ENCODE peak calls at places on chromosome 13, in ten cellular contexts. Q is GM13976; T is NCI-H1105 treated with DMSO at 0.1 percent for 48 hours; U is HCT116; N is stimulated activated CD4-positive, alpha-beta T cell treated with anti-CD3 and anti-CD28 coated beads, TNF-alpha, amount 100 ng/mL, for 24 hours; B is cardiac muscle cell; R is foreskin fibroblast; X is hippocampal formation; G is testis; A is activated CD8-positive, alpha-beta T cell treated with anti-CD3 and anti-CD28 coated beads, Interleukin-2, amount 10 ng/mL, durations not matched to agents 7 days and 5 days. S is an unnamed sample.
A peak's percentile ranks its signal among the peaks of the same experiment; 100 is the strongest.

GRCh38 chr13:49448753-49449152 is 4.7 kb downstream of the SETDB2 start:
- DNase-seq in B (no peak), Q (no peak), G (no peak), X (no peak), R (no peak), N (no peak), U (no peak), T (no peak), A (no peak), S (no peak)

GRCh38 chr13:102726430-102726829 is 31.6 kb upstream of the METTL21C start:
- DNase-seq in X (no peak), B (no peak), R (no peak), N (no peak), T (no peak), U (no peak), A (peak; percentile 47), Q (no peak), G (no peak), S (no peak)

GRCh38 chr13:26074706-26075105 is 22.9 kb upstream of the SHISA2 start:
- DNase-seq in A (no peak), X (no peak), N (no peak), G (peak; percentile 22), B (no peak), T (no peak), U (no peak), Q (no peak), R (no peak), S (no peak)

GRCh38 chr13:42233726-42234125 is 38.2 kb upstream of the AKAP11 start:
- DNase-seq in N (no peak), T (no peak), Q (no peak), G (no peak), R (no peak), X (no peak), B (no peak), U (no peak), A (no peak), S (no peak)

GRCh38 chr13:45122941-45123340 is 2.6 kb downstream of the GTF2F2 start:
- DNase-seq in R (no peak), U (no peak), Q (no peak), N (no peak), A (no peak), X (no peak), B (no peak), G (no peak), T (no peak), S (no peak)

GRCh38 chr13:95601216-95601615 is 43.3 kb downstream of the DZIP1 start:
- DNase-seq in G (no peak), X (no peak), N (no peak), A (no peak), U (no peak), B (no peak), R (no peak), Q (no peak), T (no peak), S (no peak)

GRCh38 chr13:102678339-102679122 is 16.3 kb downstream of the METTL21C start:
- DNase-seq in G (no peak), U (no peak), T (peak; percentile 16), R (no peak), N (no peak), B (no peak), X (no peak), Q (no peak), A (no peak), S (no peak)

GRCh38 chr13:111981446-111982165 is 85.3 kb upstream of the SOX1 start:
- DNase-seq in B (no peak), T (no peak), X (no peak), G (no peak), Q (no peak), R (no peak), N (no peak), A (no peak), U (no peak), S (no peak)

GRCh38 chr13:28415994-28416411 is 78.9 kb downstream of the FLT1 start:
- DNase-seq in R (no peak), T (no peak), N (no peak), X (no peak), G (no peak), U (peak; percentile 1), A (no peak), Q (no peak), B (no peak), S (no peak)

GRCh38 chr13:102316732-102317131 is 85.1 kb downstream of the FGF14 start:
- DNase-seq in B (no peak), T (no peak), N (no peak), R (no peak), X (no peak), G (no peak), A (no peak), U (no peak), Q (no peak), S (no peak)

GRCh38 chr13:112842343-112842856 is 126.6 kb upstream of the MCF2L start:
- DNase-seq in N (no peak), R (no peak), B (no peak), G (peak; percentile 56), A (no peak), X (no peak), U (no peak), T (no peak), Q (peak; percentile 60), S (no peak)

GRCh38 chr13:73173160-73173905 is 114.5 kb downstream of the KLF5 start:
- DNase-seq in A (no peak), N (no peak), T (peak; percentile 3), G (no peak), R (no peak), B (no peak), Q (no peak), X (no peak), U (no peak), S (no peak)

GRCh38 chr13:71148391-71148790 is 718.6 kb downstream of the DACH1 start:
- DNase-seq in Q (no peak), R (no peak), G (no peak), X (no peak), N (no peak), T (peak; percentile 35), A (no peak), U (no peak), B (no peak), S (no peak)

GRCh38 chr13:102097708-102098107 is 304.1 kb downstream of the FGF14 start:
- DNase-seq in G (no peak), T (no peak), X (no peak), N (no peak), U (no peak), B (no peak), Q (no peak), R (no peak), A (no peak), S (no peak)

GRCh38 chr13:98103531-98103930 is 39.4 kb upstream of the FARP1 start:
- DNase-seq in B (no peak), R (no peak), T (no peak), N (no peak), A (no peak), U (no peak), G (no peak), X (no peak), Q (no peak), S (no peak)

GRCh38 chr13:88958821-88959220 is 1287.7 kb downstream of the SLITRK5 start:
- DNase-seq in N (no peak), A (no peak), R (no peak), X (no peak), U (no peak), Q (no peak), T (peak; percentile 6), G (peak; percentile 25), B (no peak), S (no peak)

GRCh38 chr13:51802601-51803000 is 1.4 kb downstream of the DHRS12 start:
- DNase-seq in Q (no peak), G (no peak), U (no peak), X (no peak), N (no peak), B (no peak), T (no peak), A (no peak), R (no peak), S (no peak)

GRCh38 chr13:48500652-48501197 is 32.2 kb downstream of the RCBTB2 start:
- DNase-seq in Q (no peak), T (no peak), X (no peak), U (no peak), N (no peak), G (no peak), R (peak; percentile 84), A (no peak), B (no peak), S (no peak)

GRCh38 chr13:70842062-70842644 is 733.9 kb upstream of the KLHL1 start:
- DNase-seq in B (no peak), N (no peak), Q (no peak), G (no peak), U (no peak), X (no peak), R (no peak), A (no peak), T (no peak), S (no peak)

GRCh38 chr13:40477623-40478608 is 188.5 kb downstream of the FOXO1 start:
- DNase-seq in A (no peak), R (no peak), G (no peak), T (no peak), X (no peak), N (no peak), Q (no peak), U (no peak), B (peak; percentile 32), S (peak; percentile 11)

GRCh38 chr13:99057310-99057975 is 79.6 kb upstream of the DOCK9 start:
- DNase-seq in U (no peak), X (no peak), R (peak; percentile 74), Q (no peak), G (no peak), B (no peak), T (no peak), A (no peak), N (no peak), S (no peak)

GRCh38 chr13:107211073-107211472 is 643.1 kb upstream of the ARGLU1 start:
- DNase-seq in X (peak; percentile 73), A (peak; percentile 63), Q (peak; percentile 46), N (peak; percentile 50), R (peak; percentile 26), B (peak; percentile 88), U (peak; percentile 22), T (peak; percentile 99), G (peak; percentile 88), S (peak; percentile 85)

GRCh38 chr13:46211521-46212351 is at the start of gene LRRC63:
- DNase-seq in B (peak; percentile 87), R (peak; percentile 18), Q (peak; percentile 82), X (peak; percentile 85), G (peak; percentile 89), U (no peak), T (peak; percentile 66), A (peak; percentile 90), N (peak; percentile 85), S (peak; percentile 85)

GRCh38 chr13:29923554-29924481 is 73.4 kb upstream of the UBL3 start:
- DNase-seq in N (peak; percentile 69), R (peak; percentile 94), T (no peak), X (no peak), Q (peak; percentile 64), G (peak; percentile 60), U (peak; percentile 93), B (peak; percentile 41), A (peak; percentile 50), S (no peak)

GRCh38 chr13:31166591-31166990 is 4.9 kb upstream of the HSPH1 start:
- DNase-seq in N (no peak), G (no peak), X (no peak), A (no peak), T (no peak), B (no peak), U (no peak), R (no peak), Q (no peak), S (no peak)

GRCh38 chr13:102012299-102013293 is 389.3 kb downstream of the FGF14 start:
- DNase-seq in A (no peak), G (no peak), X (no peak), Q (no peak), N (no peak), B (no peak), T (peak; percentile 35), U (no peak), R (no peak), S (no peak)

GRCh38 chr13:109738298-109738746 is 48.1 kb downstream of the IRS2 start:
- DNase-seq in G (no peak), N (no peak), A (no peak), R (no peak), Q (no peak), T (no peak), U (no peak), B (no peak), X (no peak), S (no peak)

GRCh38 chr13:59780058-59780457 is 383.7 kb downstream of the DIAPH3 start:
- DNase-seq in Q (no peak), B (no peak), G (no peak), X (no peak), A (no peak), N (no peak), U (no peak), R (no peak), T (no peak), S (no peak)